ENCODE peak calls at places on chromosomes 2 and 18, in four cellular contexts. L is adrenal gland, Q is aorta, M is tibial nerve. E is an unnamed sample. For H3K4me1, the result is how much of the 10 kb centered on the place peaks cover.

GRCh38 chr18:39841133-39842041 is 2113.6 kb upstream of the PIK3C3 start:
- DNase-seq in L (peak), Q (peak), M (no peak), E (peak)

GRCh38 chr2:102065675-102066252 is 74.0 kb downstream of the IL1R2 start:
- DNase-seq in L (no peak), Q (no peak), M (no peak), E (no peak)

GRCh38 chr2:227719637-227720036 is 1.8 kb upstream of the SLC19A3 start:
- DNase-seq in L (no peak), Q (no peak), M (no peak), E (no peak)

GRCh38 chr2:177147093-177147694 is 65.4 kb upstream of the HNRNPA3 start:
- DNase-seq in L (no peak), Q (no peak), M (no peak), E (no peak)

GRCh38 chr18:22177496-22177866 is 8.1 kb downstream of the GATA6 start:
- DNase-seq in L (no peak), Q (no peak), M (no peak), E (no peak)

GRCh38 chr2:163198007-163198406 is 359.4 kb upstream of the KCNH7 start:
- DNase-seq in L (no peak), Q (no peak), M (no peak), E (no peak)

GRCh38 chr18:42675810-42676209 is 439.7 kb downstream of the RIT2 start:
- DNase-seq in L (no peak), Q (no peak), M (no peak), E (no peak)

GRCh38 chr18:49249523-49249922 is 210.9 kb downstream of the DYM start:
- DNase-seq in L (no peak), Q (no peak), M (no peak), E (no peak)

GRCh38 chr2:112204411-112204810 is 50.4 kb downstream of the ZC3H8 start:
- DNase-seq in L (no peak), Q (no peak), M (no peak), E (no peak)

GRCh38 chr18:37571266-37571665 is 5.7 kb upstream of the CELF4 start:
- DNase-seq in L (no peak), Q (no peak), M (no peak), E (no peak)

GRCh38 chr2:123521868-123522267 is 503.2 kb upstream of the CNTNAP5 start:
- DNase-seq in L (no peak), Q (no peak), M (no peak), E (no peak)

GRCh38 chr2:123513351-123513750 is 511.7 kb upstream of the CNTNAP5 start:
- DNase-seq in L (no peak), Q (no peak), M (no peak), E (no peak)

GRCh38 chr2:123512547-123512946 is 512.5 kb upstream of the CNTNAP5 start:
- DNase-seq in L (no peak), Q (no peak), M (no peak), E (no peak)

GRCh38 chr2:123514808-123515207 is 510.3 kb upstream of the CNTNAP5 start:
- DNase-seq in L (no peak), Q (no peak), M (no peak), E (no peak)

GRCh38 chr2:123518387-123518786 is 506.7 kb upstream of the CNTNAP5 start:
- DNase-seq in L (no peak), Q (no peak), M (no peak), E (no peak)
- H3K4me1 ChIP-seq in L (under half), Q (under half), M (under half), E (under half)

GRCh38 chr2:241225545-241225944 is 37.1 kb downstream of the ANO7 start:
- DNase-seq in L (no peak), Q (peak), M (no peak), E (no peak)
- H3K4me1 ChIP-seq in L (under half), Q (under half), M (under half), E (under half)

GRCh38 chr2:58918138-58918537 is 677.0 kb upstream of the FANCL start:
- DNase-seq in L (no peak), Q (no peak), M (no peak), E (no peak)

GRCh38 chr2:58920001-58920400 is 678.9 kb upstream of the FANCL start:
- DNase-seq in L (no peak), Q (no peak), M (no peak), E (no peak)

GRCh38 chr2:58919316-58919715 is 678.2 kb upstream of the FANCL start:
- DNase-seq in L (no peak), Q (no peak), M (no peak), E (no peak)

GRCh38 chr2:58913082-58913726 is 672.1 kb upstream of the FANCL start:
- DNase-seq in L (no peak), Q (no peak), M (no peak), E (no peak)

GRCh38 chr2:58916127-58916526 is 675.0 kb upstream of the FANCL start:
- DNase-seq in L (no peak), Q (no peak), M (no peak), E (no peak)
- H3K4me1 ChIP-seq in L (under half), Q (under half), M (under half), E (under half)

DNA sequence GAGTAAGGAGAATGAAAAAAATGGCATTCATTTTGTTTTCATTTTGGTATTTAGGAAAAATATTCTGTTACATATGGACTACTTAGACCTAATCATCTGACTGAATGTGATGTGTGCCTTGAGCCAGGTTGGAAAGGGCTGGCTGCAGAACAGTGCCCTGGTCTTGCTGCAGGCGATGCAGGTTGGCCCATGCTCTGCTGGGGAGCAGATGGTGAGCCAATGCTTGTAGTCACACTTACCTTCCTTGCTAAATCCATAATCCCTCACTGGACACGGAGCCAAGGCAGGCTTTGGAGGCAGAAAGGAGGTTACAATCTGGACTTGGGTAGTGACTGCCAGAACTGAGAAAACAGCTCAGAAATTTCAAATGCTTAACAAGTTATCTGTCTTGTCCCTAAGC is 228.7 kb downstream of the ARHGAP15 start:
- DNase-seq in L (no peak), Q (no peak), M (no peak), E (no peak)
- H3K4me1 ChIP-seq in L (under half), Q (under half), M (under half), E (under half)

DNA sequence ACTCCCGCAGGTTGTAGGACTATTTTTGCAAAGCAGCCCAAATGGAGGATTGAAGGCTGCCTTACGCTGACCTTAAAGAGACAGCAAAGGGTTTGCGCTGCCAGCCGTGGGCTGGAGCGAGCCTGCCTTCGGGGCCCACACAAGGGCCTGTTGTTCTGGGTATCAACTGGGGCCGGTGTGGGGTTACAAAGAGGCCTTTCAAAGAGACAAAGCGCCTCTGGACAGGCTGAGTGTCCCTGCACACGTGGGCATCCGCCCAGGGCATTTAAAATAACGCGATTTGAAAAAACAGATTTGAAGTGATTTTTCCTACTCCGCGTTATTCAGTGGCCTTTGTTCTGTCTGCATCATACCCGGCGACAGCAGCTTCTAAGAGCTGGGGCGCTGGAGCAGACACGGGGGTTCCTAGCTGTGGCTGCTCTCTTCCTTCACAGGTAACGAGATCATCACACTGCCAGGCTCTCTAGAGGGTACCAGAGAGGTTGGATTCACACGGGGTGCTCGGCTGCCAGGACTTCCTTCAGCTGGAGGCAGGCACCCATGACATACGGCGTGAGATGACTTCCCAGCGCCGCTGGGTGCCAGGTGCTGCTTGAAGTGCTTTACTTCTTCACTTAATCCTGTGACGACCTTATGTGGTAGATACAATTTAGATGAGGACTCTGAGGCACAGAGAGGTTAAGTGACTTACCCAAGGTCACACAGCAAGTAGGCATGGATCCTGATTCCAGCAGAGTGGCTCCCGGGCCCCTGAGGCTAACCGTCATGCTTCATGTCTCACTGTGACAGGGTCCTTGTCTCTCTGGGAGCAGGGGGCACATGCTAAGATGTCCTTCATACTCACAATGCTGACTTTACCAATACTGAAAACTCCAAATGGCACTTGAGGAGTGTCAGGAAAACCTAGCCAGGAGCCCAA is 32.3 kb downstream of the MAL start:
- DNase-seq in L (no peak), Q (peak), M (no peak), E (peak)
- H3K4me1 ChIP-seq in L (under half), Q (under half), M (under half), E (under half)

DNA sequence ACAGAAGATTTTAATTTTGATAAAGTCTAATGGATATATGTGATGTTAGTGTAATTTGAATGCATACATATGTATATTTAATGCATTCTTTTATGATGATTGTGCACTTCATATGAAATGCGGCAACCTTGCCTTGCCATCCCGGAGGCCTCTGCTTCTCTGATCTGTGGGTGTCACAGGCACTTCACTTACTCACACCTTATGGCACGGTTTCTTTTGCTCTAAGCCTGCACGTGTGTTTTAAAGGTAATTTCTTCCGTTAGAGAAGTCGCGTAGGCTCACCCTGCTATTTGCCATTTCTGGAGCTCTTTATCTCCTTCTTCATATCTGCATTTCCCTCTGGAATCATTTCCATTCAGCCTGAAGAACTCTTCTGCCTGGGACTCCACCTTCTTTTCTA is 97.1 kb downstream of the RTP5 start:
- DNase-seq in L (no peak), Q (no peak), M (no peak), E (no peak)
- H3K4me1 ChIP-seq in L (under half), Q (under half), M (under half), E (under half)

GRCh38 chr2:120938132-120938771 is 202.6 kb downstream of the GLI2 start:
- DNase-seq in L (no peak), Q (no peak), M (no peak), E (no peak)
- H3K4me1 ChIP-seq in L (under half), Q (under half), M (under half), E (half or more)

GRCh38 chr2:236574000-236574399 is 4.4 kb downstream of the ACKR3 start:
- DNase-seq in L (no peak), Q (no peak), M (no peak), E (no peak)
- H3K4me1 ChIP-seq in L (under half), Q (under half), M (under half), E (under half)

DNA sequence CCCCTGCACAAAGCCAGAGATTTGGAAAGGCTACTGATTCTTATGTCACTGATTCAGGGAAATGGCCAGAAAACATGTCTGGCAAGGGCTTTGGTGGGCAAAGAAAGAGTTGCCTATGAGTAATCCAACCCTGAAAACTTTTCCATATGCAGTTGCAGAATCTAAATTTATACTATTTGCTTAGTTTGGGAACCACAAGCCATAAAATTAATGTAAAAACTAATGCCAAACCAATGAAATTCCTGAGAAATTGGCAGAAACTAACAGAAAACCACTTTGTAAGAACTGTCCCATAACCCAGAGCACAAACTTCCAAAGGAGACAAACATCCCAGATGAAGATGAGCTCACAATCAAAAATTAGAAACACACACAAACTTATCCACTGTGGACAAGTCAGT is 48.8 kb downstream of the TCF4 start:
- DNase-seq in L (no peak), Q (no peak), M (no peak), E (no peak)
- H3K4me1 ChIP-seq in L (under half), Q (under half), M (under half), E (under half)

GRCh38 chr18:45686892-45687611 is 36.9 kb upstream of the SLC14A1 start:
- DNase-seq in L (no peak), Q (no peak), M (no peak), E (no peak)
- H3K4me1 ChIP-seq in L (under half), Q (under half), M (under half), E (under half)